ENCODE peak calls at places on chromosomes 4 and X, in five cellular contexts. E is breast epithelium, Q is NCI-H82, H is kidney tubule cell, R is GM12891. D is an unnamed sample.

GRCh38 chrX:31658360-31658759 is 586.5 kb upstream of the FTHL17 start:
- DNase-seq in E (no peak), Q (peak), H (peak), R (no peak), D (no peak)

GRCh38 chr4:113447695-113448265 is 313.8 kb downstream of the CAMK2D start:
- DNase-seq in H (no peak), Q (no peak), E (no peak), R (no peak), D (no peak)

GRCh38 chrX:50470103-50471031 is at the start of gene DGKK:
- DNase-seq in E (no peak), Q (peak), H (no peak), R (no peak), D (no peak)

GRCh38 chr4:25913056-25913850 is 767 bp upstream of the SMIM20 start:
- DNase-seq in R (peak), E (no peak), H (peak), Q (peak), D (peak)

GRCh38 chr4:2083116-2083825 is 24.1 kb downstream of the NAT8L start:
- DNase-seq in H (no peak), Q (no peak), R (no peak), E (peak), D (no peak)

GRCh38 chr4:140012688-140013087 is 141.3 kb downstream of the MAML3 start:
- DNase-seq in R (no peak), E (no peak), Q (peak), H (peak), D (peak)

GRCh38 chrX:149871940-149872339 is 9.0 kb upstream of the MAGEA8 start:
- DNase-seq in R (peak), Q (peak), H (peak), E (peak), D (peak)

GRCh38 chrX:109902665-109903064 is 100.2 kb upstream of the TMEM164 start:
- DNase-seq in H (peak), E (no peak), R (no peak), Q (peak), D (no peak)

GRCh38 chr4:76607266-76607799 is 172.3 kb downstream of the SHROOM3 start:
- DNase-seq in R (peak), E (no peak), Q (no peak), H (no peak), D (peak)

GRCh38 chrX:48890934-48891401 is 6.6 kb downstream of the TIMM17B start:
- DNase-seq in Q (peak), E (no peak), H (no peak), R (no peak), D (no peak)

GRCh38 chrX:10884246-10884645 is 226.9 kb upstream of the HCCS start:
- DNase-seq in R (no peak), H (no peak), E (no peak), Q (peak), D (no peak)

GRCh38 chrX:53256446-53257041 is 24.8 kb downstream of the IQSEC2 start:
- DNase-seq in H (no peak), Q (no peak), E (no peak), R (no peak), D (no peak)

GRCh38 chrX:120840826-120841225 is 34.8 kb downstream of the CT47B1 start:
- DNase-seq in H (peak), E (no peak), R (no peak), Q (no peak), D (no peak)

GRCh38 chrX:41558531-41558930 is 111.4 kb downstream of the NYX start:
- DNase-seq in R (no peak), Q (peak), H (peak), E (no peak), D (no peak)

GRCh38 chrX:47030339-47030738 is 47.9 kb upstream of the RGN start:
- DNase-seq in H (peak), Q (peak), R (no peak), E (no peak), D (peak)

GRCh38 chr4:186204103-186204559 is 12.8 kb downstream of the CYP4V2 start:
- DNase-seq in H (no peak), R (no peak), Q (no peak), E (no peak), D (no peak)

GRCh38 chr4:74098628-74098995 is 383 bp downstream of the CXCL2 start:
- DNase-seq in H (peak), Q (no peak), R (no peak), E (no peak), D (no peak)

GRCh38 chr4:42965326-42965725 is 72.8 kb downstream of the GRXCR1 start:
- DNase-seq in E (no peak), H (peak), Q (peak), R (no peak), D (no peak)

GRCh38 chr4:89254847-89255246 is 52.8 kb downstream of the GPRIN3 start:
- DNase-seq in E (no peak), R (peak), Q (peak), H (peak), D (peak)

GRCh38 chr4:48222491-48222890 is 47.1 kb downstream of the TEC start:
- DNase-seq in Q (no peak), H (peak), E (no peak), R (no peak), D (no peak)

GRCh38 chr4:106852416-106852815 is 183.7 kb downstream of the DKK2 start:
- DNase-seq in Q (no peak), E (no peak), H (no peak), R (no peak), D (no peak)

GRCh38 chrX:108439434-108439883 is at the start of gene COL4A5:
- DNase-seq in R (no peak), H (peak), E (peak), Q (peak), D (no peak)

GRCh38 chrX:9285342-9285771 is 179.5 kb upstream of the TBL1X start:
- DNase-seq in H (no peak), E (no peak), R (no peak), Q (no peak), D (no peak)

GRCh38 chr4:77636902-77637301 is 31.3 kb downstream of the CXCL13 start:
- DNase-seq in H (peak), Q (no peak), R (no peak), E (no peak), D (no peak)

GRCh38 chr4:64747919-64748715 is 338.9 kb upstream of the TECRL start:
- DNase-seq in E (peak), Q (no peak), R (no peak), H (no peak), D (no peak)

GRCh38 chr4:158170691-158171455 is 2.0 kb downstream of the GASK1B start:
- DNase-seq in E (peak), Q (no peak), H (no peak), R (no peak), D (no peak)

GRCh38 chr4:76055421-76055820 is 19.1 kb upstream of the ART3 start:
- DNase-seq in E (no peak), H (no peak), R (no peak), Q (no peak), D (no peak)

GRCh38 chr4:133150643-133151300 is 1.7 kb downstream of the PCDH10 start:
- DNase-seq in Q (peak), H (peak), R (peak), E (no peak), D (no peak)

GRCh38 chrX:48560056-48560455 is 14.2 kb upstream of the RBM3 start:
- DNase-seq in E (no peak), R (no peak), H (no peak), Q (no peak), D (no peak)

GRCh38 chr4:6387946-6388345 is 84.5 kb downstream of the PPP2R2C start:
- DNase-seq in Q (no peak), R (no peak), E (no peak), H (no peak), D (no peak)

GRCh38 chrX:9312922-9313867 is 151.7 kb upstream of the TBL1X start:
- DNase-seq in R (peak), E (no peak), Q (peak), H (peak), D (peak)

GRCh38 chr4:84529169-84529751 is 30.2 kb upstream of the NKX6-1 start:
- DNase-seq in H (peak), E (no peak), R (no peak), Q (peak), D (no peak)

GRCh38 chrX:1466232-1466661 is 13.5 kb upstream of the ASMTL start:
- DNase-seq in E (no peak), Q (no peak), R (no peak), H (no peak), D (no peak)

GRCh38 chrX:119186763-119187162 is 49.3 kb upstream of the PGRMC1 start:
- DNase-seq in Q (no peak), H (no peak), R (no peak), E (no peak), D (no peak)

GRCh38 chrX:76253432-76253831 is 80.6 kb downstream of the PBDC1 start:
- DNase-seq in E (no peak), H (peak), R (peak), Q (peak), D (peak)